ENCODE peak calls at places on chromosomes 4 and X, in seven cellular contexts. One of them, this sample, is unnamed.

GRCh38 chr4:20254517-20255250 is 3.0 kb downstream of the SLIT2 start:
- DNase-seq in right atrium auricular region: no peak
- DNase-seq in BE2C: peak; percentile 8
- DNase-seq in suprapubic skin: peak; percentile 63
- DNase-seq in thoracic aorta: no peak
- DNase-seq in endodermal cell: peak; percentile 76
- DNase-seq in tibial artery: peak; percentile 70
- DNase-seq in this sample: peak; percentile 42

GRCh38 chr4:19309365-19309764 is 942.3 kb upstream of the SLIT2 start:
- DNase-seq in right atrium auricular region: no peak
- DNase-seq in BE2C: no peak
- DNase-seq in suprapubic skin: no peak
- DNase-seq in thoracic aorta: no peak
- DNase-seq in endodermal cell: no peak
- DNase-seq in tibial artery: no peak
- DNase-seq in this sample: no peak

GRCh38 chrX:70244881-70245280 is 10.4 kb downstream of the AWAT1 start:
- DNase-seq in right atrium auricular region: no peak
- DNase-seq in BE2C: no peak
- DNase-seq in suprapubic skin: no peak
- DNase-seq in thoracic aorta: no peak
- DNase-seq in endodermal cell: no peak
- DNase-seq in tibial artery: no peak
- DNase-seq in this sample: no peak

GRCh38 chrX:33156152-33156726 is 55.1 kb downstream of the DMD start:
- DNase-seq in right atrium auricular region: no peak
- DNase-seq in BE2C: no peak
- DNase-seq in suprapubic skin: no peak
- DNase-seq in thoracic aorta: no peak
- DNase-seq in endodermal cell: no peak
- DNase-seq in tibial artery: no peak
- DNase-seq in this sample: no peak

GRCh38 chr4:73067971-73068394 is 1.5 kb downstream of the COX18 start:
- DNase-seq in right atrium auricular region: no peak
- DNase-seq in BE2C: no peak
- DNase-seq in suprapubic skin: no peak
- DNase-seq in thoracic aorta: no peak
- DNase-seq in endodermal cell: no peak
- DNase-seq in tibial artery: no peak
- DNase-seq in this sample: no peak

GRCh38 chrX:111352424-111352823 is 59.6 kb downstream of the DCX start:
- DNase-seq in right atrium auricular region: no peak
- DNase-seq in BE2C: peak; percentile 68
- DNase-seq in suprapubic skin: no peak
- DNase-seq in thoracic aorta: peak; percentile 2
- DNase-seq in endodermal cell: no peak
- DNase-seq in tibial artery: peak; percentile 57
- DNase-seq in this sample: no peak

GRCh38 chr4:123102897-123103489 is 180.6 kb upstream of the NUDT6 start:
- DNase-seq in right atrium auricular region: no peak
- DNase-seq in BE2C: no peak
- DNase-seq in suprapubic skin: no peak
- DNase-seq in thoracic aorta: no peak
- DNase-seq in endodermal cell: no peak
- DNase-seq in tibial artery: no peak
- DNase-seq in this sample: no peak

GRCh38 chr4:8537041-8537461 is 43.1 kb upstream of the GPR78 start:
- DNase-seq in right atrium auricular region: peak; percentile 63
- DNase-seq in BE2C: peak; percentile 31
- DNase-seq in suprapubic skin: no peak
- DNase-seq in thoracic aorta: peak; percentile 14
- DNase-seq in endodermal cell: no peak
- DNase-seq in tibial artery: no peak
- DNase-seq in this sample: peak; percentile 92

GRCh38 chr4:176569301-176569700 is 223.4 kb downstream of the VEGFC start:
- DNase-seq in right atrium auricular region: no peak
- DNase-seq in BE2C: no peak
- DNase-seq in suprapubic skin: no peak
- DNase-seq in thoracic aorta: no peak
- DNase-seq in endodermal cell: no peak
- DNase-seq in tibial artery: no peak
- DNase-seq in this sample: no peak

GRCh38 chr4:58136611-58137010 is 1026.4 kb upstream of the IGFBP7 start:
- DNase-seq in right atrium auricular region: no peak
- DNase-seq in BE2C: peak; percentile 19
- DNase-seq in suprapubic skin: no peak
- DNase-seq in thoracic aorta: no peak
- DNase-seq in endodermal cell: no peak
- DNase-seq in tibial artery: no peak
- DNase-seq in this sample: no peak

GRCh38 chrX:86349115-86349514 is 200.9 kb downstream of the DACH2 start:
- DNase-seq in right atrium auricular region: no peak
- DNase-seq in BE2C: no peak
- DNase-seq in suprapubic skin: no peak
- DNase-seq in thoracic aorta: no peak
- DNase-seq in endodermal cell: no peak
- DNase-seq in tibial artery: no peak
- DNase-seq in this sample: no peak

GRCh38 chrX:102765217-102765616 is 44.7 kb downstream of the GPRASP3 start:
- DNase-seq in right atrium auricular region: peak; percentile 66
- DNase-seq in BE2C: no peak
- DNase-seq in suprapubic skin: no peak
- DNase-seq in thoracic aorta: no peak
- DNase-seq in endodermal cell: no peak
- DNase-seq in tibial artery: no peak
- DNase-seq in this sample: no peak

GRCh38 chrX:51568586-51568985 is 50.1 kb downstream of the CENPVL3 start:
- DNase-seq in right atrium auricular region: no peak
- DNase-seq in BE2C: no peak
- DNase-seq in suprapubic skin: no peak
- DNase-seq in thoracic aorta: no peak
- DNase-seq in endodermal cell: no peak
- DNase-seq in tibial artery: no peak
- DNase-seq in this sample: no peak

GRCh38 chr4:139521764-139522373 is 34.1 kb downstream of the SETD7 start:
- DNase-seq in right atrium auricular region: no peak
- DNase-seq in BE2C: no peak
- DNase-seq in suprapubic skin: no peak
- DNase-seq in thoracic aorta: no peak
- DNase-seq in endodermal cell: no peak
- DNase-seq in tibial artery: no peak
- DNase-seq in this sample: no peak

GRCh38 chrX:65451663-65452062 is 82.9 kb downstream of the LAS1L start:
- DNase-seq in right atrium auricular region: no peak
- DNase-seq in BE2C: peak; percentile 6
- DNase-seq in suprapubic skin: no peak
- DNase-seq in thoracic aorta: no peak
- DNase-seq in endodermal cell: peak; percentile 55
- DNase-seq in tibial artery: no peak
- DNase-seq in this sample: no peak

GRCh38 chr4:38150021-38150671 is 189.9 kb downstream of the PTTG2 start:
- DNase-seq in right atrium auricular region: no peak
- DNase-seq in BE2C: no peak
- DNase-seq in suprapubic skin: peak; percentile 21
- DNase-seq in thoracic aorta: no peak
- DNase-seq in endodermal cell: no peak
- DNase-seq in tibial artery: no peak
- DNase-seq in this sample: no peak

GRCh38 chr4:15649914-15650545 is 5.1 kb downstream of the FBXL5 start:
- DNase-seq in right atrium auricular region: no peak
- DNase-seq in BE2C: peak; percentile 57
- DNase-seq in suprapubic skin: no peak
- DNase-seq in thoracic aorta: no peak
- DNase-seq in endodermal cell: peak; percentile 81
- DNase-seq in tibial artery: no peak
- DNase-seq in this sample: peak; percentile 53

GRCh38 chr4:139266583-139267257 is 13.3 kb downstream of the MGARP start:
- DNase-seq in right atrium auricular region: peak; percentile 73
- DNase-seq in BE2C: peak; percentile 59
- DNase-seq in suprapubic skin: peak; percentile 74
- DNase-seq in thoracic aorta: no peak
- DNase-seq in endodermal cell: peak; percentile 66
- DNase-seq in tibial artery: peak; percentile 70
- DNase-seq in this sample: peak; percentile 49

GRCh38 chr4:139776235-139776634 is 110.6 kb downstream of the MGST2 start:
- DNase-seq in right atrium auricular region: no peak
- DNase-seq in BE2C: no peak
- DNase-seq in suprapubic skin: no peak
- DNase-seq in thoracic aorta: no peak
- DNase-seq in endodermal cell: no peak
- DNase-seq in tibial artery: no peak
- DNase-seq in this sample: no peak

GRCh38 chr4:1310796-1311715 is 21.4 kb downstream of the MAEA start:
- DNase-seq in right atrium auricular region: no peak
- DNase-seq in BE2C: no peak
- DNase-seq in suprapubic skin: no peak
- DNase-seq in thoracic aorta: no peak
- DNase-seq in endodermal cell: peak; percentile 36
- DNase-seq in tibial artery: no peak
- DNase-seq in this sample: no peak

GRCh38 chr4:1315306-1315705 is 25.6 kb downstream of the MAEA start:
- DNase-seq in right atrium auricular region: no peak
- DNase-seq in BE2C: no peak
- DNase-seq in suprapubic skin: no peak
- DNase-seq in thoracic aorta: no peak
- DNase-seq in endodermal cell: no peak
- DNase-seq in tibial artery: no peak
- DNase-seq in this sample: no peak

GRCh38 chr4:1310031-1310795 is 20.5 kb downstream of the MAEA start:
- DNase-seq in right atrium auricular region: no peak
- DNase-seq in BE2C: no peak
- DNase-seq in suprapubic skin: no peak
- DNase-seq in thoracic aorta: no peak
- DNase-seq in endodermal cell: peak; percentile 38
- DNase-seq in tibial artery: no peak
- DNase-seq in this sample: no peak

GRCh38 chr4:1315838-1316536 is 26.3 kb downstream of the MAEA start:
- DNase-seq in right atrium auricular region: no peak
- DNase-seq in BE2C: no peak
- DNase-seq in suprapubic skin: no peak
- DNase-seq in thoracic aorta: no peak
- DNase-seq in endodermal cell: no peak
- DNase-seq in tibial artery: no peak
- DNase-seq in this sample: no peak

DNA sequence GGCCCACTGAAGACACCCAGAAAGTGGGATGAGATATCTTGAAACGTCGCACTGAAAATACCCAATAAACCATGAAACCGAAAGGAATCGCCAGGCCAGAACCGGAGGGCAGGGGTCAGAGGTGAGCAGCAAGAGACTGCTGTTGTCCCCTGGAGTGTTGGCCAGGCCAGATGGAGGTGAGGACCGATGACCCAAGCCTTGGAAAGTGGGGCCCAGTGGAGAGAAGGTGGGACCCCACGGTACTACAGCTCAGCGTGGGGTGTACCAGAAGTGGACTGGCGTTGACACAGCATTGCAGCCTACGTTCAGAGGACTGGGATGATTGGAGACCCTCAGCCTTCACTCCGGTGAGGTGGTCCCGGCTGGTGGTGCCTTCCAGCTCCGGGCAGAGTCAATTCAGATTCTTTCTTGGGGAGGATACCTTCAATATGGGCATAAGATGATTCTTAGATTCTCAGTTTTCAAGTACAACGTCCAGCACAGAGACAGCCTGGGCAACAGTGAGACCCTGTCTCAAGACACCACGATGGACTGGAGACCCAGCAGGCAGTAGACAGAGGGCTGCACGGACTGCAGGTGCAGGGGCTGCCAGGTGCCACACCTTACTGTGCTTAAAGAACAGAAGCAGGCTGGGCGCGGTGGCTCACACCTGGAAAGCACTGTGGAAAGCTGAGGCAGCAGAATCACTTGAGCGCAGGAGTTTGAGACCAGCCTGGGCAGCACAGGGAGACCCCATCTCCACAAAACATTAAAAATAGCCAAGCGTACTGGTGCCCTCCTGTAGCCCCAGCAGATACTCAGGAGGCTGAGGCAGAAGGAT is 23.3 kb downstream of the MAEA start:
- DNase-seq in right atrium auricular region: no peak
- DNase-seq in BE2C: no peak
- DNase-seq in suprapubic skin: no peak
- DNase-seq in thoracic aorta: no peak
- DNase-seq in endodermal cell: no peak
- DNase-seq in tibial artery: no peak
- DNase-seq in this sample: no peak
- H3K36me3 ChIP-seq in right atrium auricular region: peaks cover 50% of the 10 kb centered on the region
- H3K36me3 ChIP-seq in BE2C: peaks cover 56% of the 10 kb centered on the region
- H3K36me3 ChIP-seq in suprapubic skin: peaks cover 60% of the 10 kb centered on the region
- H3K36me3 ChIP-seq in thoracic aorta: peaks cover 53% of the 10 kb centered on the region
- H3K36me3 ChIP-seq in endodermal cell: peaks cover 52% of the 10 kb centered on the region
- H3K36me3 ChIP-seq in tibial artery: peaks cover 63% of the 10 kb centered on the region
- H3K36me3 ChIP-seq in this sample: peaks cover 39% of the 10 kb centered on the region

GRCh38 chr4:174865418-174865985 is 36.5 kb upstream of the GLRA3 start:
- DNase-seq in right atrium auricular region: no peak
- DNase-seq in BE2C: no peak
- DNase-seq in suprapubic skin: no peak
- DNase-seq in thoracic aorta: no peak
- DNase-seq in endodermal cell: no peak
- DNase-seq in tibial artery: no peak
- DNase-seq in this sample: no peak
- H3K9me3 ChIP-seq in right atrium auricular region: no peaks in the 10 kb centered on the region
- H3K9me3 ChIP-seq in BE2C: no peaks in the 10 kb centered on the region
- H3K9me3 ChIP-seq in suprapubic skin: no peaks in the 10 kb centered on the region
- H3K9me3 ChIP-seq in thoracic aorta: no peaks in the 10 kb centered on the region
- H3K9me3 ChIP-seq in endodermal cell: peaks cover 13% of the 10 kb centered on the region
- H3K9me3 ChIP-seq in tibial artery: no peaks in the 10 kb centered on the region
- H3K9me3 ChIP-seq in this sample: no peaks in the 10 kb centered on the region

GRCh38 chr4:82352825-82353370 is 20.9 kb downstream of the HNRNPD start:
- DNase-seq in right atrium auricular region: no peak
- DNase-seq in BE2C: no peak
- DNase-seq in suprapubic skin: no peak
- DNase-seq in thoracic aorta: no peak
- DNase-seq in endodermal cell: no peak
- DNase-seq in tibial artery: no peak
- DNase-seq in this sample: no peak

GRCh38 chr4:82352118-82352824 is 21.5 kb downstream of the HNRNPD start:
- DNase-seq in right atrium auricular region: no peak
- DNase-seq in BE2C: no peak
- DNase-seq in suprapubic skin: no peak
- DNase-seq in thoracic aorta: no peak
- DNase-seq in endodermal cell: no peak
- DNase-seq in tibial artery: no peak
- DNase-seq in this sample: no peak

GRCh38 chr4:82358773-82359324 is 14.9 kb downstream of the HNRNPD start:
- DNase-seq in right atrium auricular region: no peak
- DNase-seq in BE2C: no peak
- DNase-seq in suprapubic skin: no peak
- DNase-seq in thoracic aorta: no peak
- DNase-seq in endodermal cell: no peak
- DNase-seq in tibial artery: no peak
- DNase-seq in this sample: no peak

GRCh38 chr4:82357640-82358039 is 16.2 kb downstream of the HNRNPD start:
- DNase-seq in right atrium auricular region: no peak
- DNase-seq in BE2C: no peak
- DNase-seq in suprapubic skin: no peak
- DNase-seq in thoracic aorta: no peak
- DNase-seq in endodermal cell: no peak
- DNase-seq in tibial artery: no peak
- DNase-seq in this sample: no peak

GRCh38 chr4:82354788-82355187 is 19.0 kb downstream of the HNRNPD start:
- DNase-seq in right atrium auricular region: no peak
- DNase-seq in BE2C: no peak
- DNase-seq in suprapubic skin: no peak
- DNase-seq in thoracic aorta: no peak
- DNase-seq in endodermal cell: no peak
- DNase-seq in tibial artery: no peak
- DNase-seq in this sample: no peak
- H3K36me3 ChIP-seq in right atrium auricular region: peaks cover 71% of the 10 kb centered on the region
- H3K36me3 ChIP-seq in BE2C: peaks cover 98% of the 10 kb centered on the region
- H3K36me3 ChIP-seq in suprapubic skin: peaks cover 79% of the 10 kb centered on the region
- H3K36me3 ChIP-seq in thoracic aorta: peaks cover 22% of the 10 kb centered on the region
- H3K36me3 ChIP-seq in endodermal cell: peaks cover 99% of the 10 kb centered on the region
- H3K36me3 ChIP-seq in tibial artery: peaks cover 79% of the 10 kb centered on the region
- H3K36me3 ChIP-seq in this sample: peaks cover 48% of the 10 kb centered on the region

GRCh38 chrX:78456909-78457308 is 129.5 kb upstream of the CYSLTR1 start:
- DNase-seq in right atrium auricular region: no peak
- DNase-seq in BE2C: no peak
- DNase-seq in suprapubic skin: no peak
- DNase-seq in thoracic aorta: no peak
- DNase-seq in endodermal cell: no peak
- DNase-seq in tibial artery: no peak
- DNase-seq in this sample: no peak
- H3K9me3 ChIP-seq in right atrium auricular region: no peaks in the 10 kb centered on the region
- H3K9me3 ChIP-seq in BE2C: no peaks in the 10 kb centered on the region
- H3K9me3 ChIP-seq in suprapubic skin: no peaks in the 10 kb centered on the region
- H3K9me3 ChIP-seq in thoracic aorta: no peaks in the 10 kb centered on the region
- H3K9me3 ChIP-seq in endodermal cell: peaks cover 12% of the 10 kb centered on the region
- H3K9me3 ChIP-seq in tibial artery: no peaks in the 10 kb centered on the region
- H3K9me3 ChIP-seq in this sample: no peaks in the 10 kb centered on the region

This sample was measured in thyroid gland.